ENCODE peak calls at places on chromosomes 11 and 22, in seven cellular contexts. R, Y, A, N, M, L and Q are unnamed samples. For H3K4me1, the result is how much of the 10 kb centered on the place peaks cover.

GRCh38 chr11:88552377-88553029 is 215.0 kb upstream of the CTSC start:
- DNase-seq in R (peak), Y (peak), A (no peak), N (peak), M (peak), L (peak), Q (peak)

GRCh38 chr22:20268350-20269012 is 363 bp upstream of the RTN4R start:
- DNase-seq in R (peak), Y (peak), A (no peak), N (peak), M (peak), L (peak), Q (peak)

GRCh38 chr11:107606122-107606521 is 15.2 kb downstream of the ELMOD1 start:
- DNase-seq in R (no peak), Y (no peak), A (no peak), N (no peak), M (no peak), L (no peak), Q (no peak)

GRCh38 chr11:8017071-8017470 is 29.9 kb downstream of the EIF3F start:
- DNase-seq in R (no peak), Y (no peak), A (no peak), N (no peak), M (peak), L (no peak), Q (peak)

GRCh38 chr11:87033561-87033960 is 4.2 kb upstream of the TMEM135 start:
- DNase-seq in R (no peak), Y (no peak), A (no peak), N (no peak), M (no peak), L (no peak), Q (no peak)

GRCh38 chr22:48270731-48271130 is 1508.3 kb downstream of the TBC1D22A start:
- DNase-seq in R (no peak), Y (no peak), A (no peak), N (no peak), M (no peak), L (no peak), Q (peak)

GRCh38 chr11:12716816-12717215 is 42.6 kb downstream of the TEAD1 start:
- DNase-seq in R (no peak), Y (no peak), A (no peak), N (no peak), M (no peak), L (no peak), Q (no peak)

GRCh38 chr11:62280452-62280851 is 10.5 kb downstream of the SCGB2A2 start:
- DNase-seq in R (no peak), Y (no peak), A (no peak), N (no peak), M (no peak), L (no peak), Q (no peak)

GRCh38 chr22:47059701-47060161 is 297.3 kb downstream of the TBC1D22A start:
- DNase-seq in R (no peak), Y (no peak), A (no peak), N (no peak), M (peak), L (no peak), Q (no peak)

GRCh38 chr11:64667154-64667745 is 55.7 kb downstream of the NRXN2 start:
- DNase-seq in R (no peak), Y (no peak), A (no peak), N (no peak), M (no peak), L (no peak), Q (no peak)

GRCh38 chr11:11076879-11077278 is 219.0 kb upstream of the ZBED5 start:
- DNase-seq in R (no peak), Y (no peak), A (no peak), N (no peak), M (no peak), L (no peak), Q (no peak)

GRCh38 chr22:20863356-20863755 is 4.5 kb downstream of the SNAP29 start:
- DNase-seq in R (no peak), Y (no peak), A (no peak), N (no peak), M (no peak), L (no peak), Q (no peak)

GRCh38 chr22:45537734-45538181 is 35.1 kb downstream of the FBLN1 start:
- DNase-seq in R (no peak), Y (peak), A (no peak), N (no peak), M (no peak), L (no peak), Q (no peak)

GRCh38 chr11:61533401-61533800 is 24.9 kb downstream of the LRRC10B start:
- DNase-seq in R (no peak), Y (no peak), A (no peak), N (no peak), M (no peak), L (no peak), Q (peak)

GRCh38 chr22:33274214-33274828 is 216.1 kb upstream of the SYN3 start:
- DNase-seq in R (no peak), Y (no peak), A (peak), N (no peak), M (no peak), L (peak), Q (peak)

GRCh38 chr11:24738972-24739371 is 242.1 kb downstream of the LUZP2 start:
- DNase-seq in R (no peak), Y (no peak), A (no peak), N (no peak), M (no peak), L (no peak), Q (no peak)

GRCh38 chr11:10913996-10914514 is 56.2 kb upstream of the ZBED5 start:
- DNase-seq in R (no peak), Y (no peak), A (no peak), N (no peak), M (no peak), L (no peak), Q (no peak)

GRCh38 chr11:94997437-94997836 is 23.9 kb downstream of the KDM4D start:
- DNase-seq in R (no peak), Y (no peak), A (no peak), N (no peak), M (no peak), L (no peak), Q (no peak)

GRCh38 chr11:102120437-102120935 is 10.2 kb downstream of the YAP1 start:
- DNase-seq in R (peak), Y (no peak), A (no peak), N (no peak), M (no peak), L (no peak), Q (no peak)

GRCh38 chr11:61004841-61005240 is 33.4 kb downstream of the CD6 start:
- DNase-seq in R (no peak), Y (no peak), A (no peak), N (no peak), M (no peak), L (no peak), Q (no peak)

GRCh38 chr11:61353109-61354067 is 8.3 kb downstream of the CYB561A3 start:
- DNase-seq in R (no peak), Y (no peak), A (no peak), N (no peak), M (no peak), L (peak), Q (peak)

DNA sequence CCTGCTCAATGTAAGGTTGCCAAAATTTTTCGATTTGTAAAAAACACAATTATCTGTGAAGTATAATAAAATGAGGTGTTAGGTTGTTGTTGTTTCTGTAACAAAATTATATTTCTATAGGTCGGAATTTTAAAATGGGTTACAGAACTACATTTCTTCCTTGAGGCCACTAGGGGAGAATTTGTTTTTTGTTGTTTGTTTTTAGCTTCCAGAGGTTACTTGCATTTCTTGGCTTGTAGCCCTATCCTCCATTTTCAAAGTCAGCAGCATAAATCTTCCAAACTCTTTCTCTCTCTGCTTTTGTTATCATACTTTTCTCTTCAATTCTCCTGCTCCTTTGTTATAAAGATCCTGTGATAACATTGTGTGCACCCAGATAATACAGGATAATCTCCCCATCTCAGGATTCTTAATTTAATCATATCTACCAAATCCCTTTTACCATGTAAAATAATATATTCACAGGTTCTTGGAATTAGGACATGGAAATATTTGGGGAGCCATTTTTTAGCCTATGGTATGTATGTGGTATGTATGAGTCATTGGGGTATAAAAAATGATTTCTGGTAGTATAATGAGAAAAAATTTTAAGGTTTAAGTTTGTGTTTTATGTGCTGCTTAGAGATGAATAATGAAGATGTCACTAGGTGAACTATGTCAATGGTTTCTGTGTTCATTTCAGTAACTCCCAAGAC is 9.4 kb upstream of the PATL1 start:
- DNase-seq in R (no peak), Y (no peak), A (no peak), N (no peak), M (no peak), L (no peak), Q (no peak)
- TF ChIP-seq CTCF in R (no peak), Y (no peak), A (no peak), N (no peak), M (no peak), L (no peak), Q (no peak)

GRCh38 chr11:120859552-120860295 is 164.2 kb upstream of the TBCEL start:
- DNase-seq in R (no peak), Y (no peak), A (no peak), N (no peak), M (no peak), L (no peak), Q (no peak)

GRCh38 chr11:120863359-120863758 is 160.5 kb upstream of the TBCEL start:
- DNase-seq in R (no peak), Y (no peak), A (no peak), N (no peak), M (no peak), L (no peak), Q (no peak)

GRCh38 chr11:120854988-120855387 is 168.9 kb upstream of the TBCEL start:
- DNase-seq in R (no peak), Y (no peak), A (no peak), N (no peak), M (no peak), L (no peak), Q (no peak)

GRCh38 chr11:120857508-120857907 is 166.4 kb upstream of the TBCEL start:
- DNase-seq in R (no peak), Y (no peak), A (no peak), N (no peak), M (no peak), L (no peak), Q (no peak)

DNA sequence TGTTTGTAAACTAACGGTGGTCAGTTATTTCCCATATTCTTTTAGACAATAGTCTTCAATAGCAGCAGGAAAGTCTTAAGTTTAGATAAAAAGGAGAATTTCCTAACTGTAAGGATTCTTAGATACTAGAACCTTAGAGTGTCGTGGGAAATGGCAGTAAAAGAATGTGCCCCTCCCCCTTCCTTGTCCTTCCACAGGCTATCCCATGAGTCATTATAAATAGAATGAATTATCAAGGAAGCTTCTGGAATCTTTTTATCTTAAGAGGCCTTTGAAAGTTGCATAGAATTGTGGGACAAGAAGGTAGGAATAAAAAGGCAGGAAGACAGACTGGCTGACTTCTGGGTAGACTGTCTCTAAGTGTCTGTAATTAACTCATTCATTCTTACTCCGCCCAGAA is 165.2 kb upstream of the TBCEL start:
- DNase-seq in R (no peak), Y (no peak), A (no peak), N (no peak), M (no peak), L (no peak), Q (no peak)
- H3K4me1 ChIP-seq in R (under half), Y (under half), A (under half), N (under half), M (under half), L (under half), Q (under half)

GRCh38 chr22:38440747-38441350 is 14.2 kb downstream of the KCNJ4 start:
- DNase-seq in R (no peak), Y (no peak), A (no peak), N (no peak), M (no peak), L (no peak), Q (no peak)
- TF ChIP-seq CTCF in R (no peak), Y (no peak), A (no peak), N (no peak), M (no peak), L (no peak), Q (no peak)

GRCh38 chr22:36727927-36728488 is 24.5 kb upstream of the CACNG2 start:
- DNase-seq in R (no peak), Y (no peak), A (no peak), N (no peak), M (peak), L (no peak), Q (no peak)
- H3K4me1 ChIP-seq in R (under half), Y (under half), A (under half), N (under half), M (under half), L (under half), Q (under half)